ENCODE peak calls at places on chromosome 7, in five cellular contexts. One of them, this sample, is unnamed.

GRCh38 chr7:141649137-141649864 is 52.7 kb downstream of the DENND11 start:
- DNase-seq in GM19239: peak; percentile 22
- DNase-seq in activated T-helper 1 cell treated with anti-CD3 and anti-CD28 coated beads, Interleukin-12 subunit alpha, Interleukin-12 subunit beta, Interleukin-2, Interleukin-4 antibody, amounts not matched to agents 30 ng/mL and 10 ng/mL and 1 ng/mL, durations not matched to agents 14 hours and 24 hours and 36 hours: no peak
- DNase-seq in NCI-H1092 treated with DMSO at 0.1 percent for 48 hours: no peak
- DNase-seq in GM04504: no peak
- DNase-seq in this sample: no peak

GRCh38 chr7:143437568-143437967 is 5.7 kb upstream of the TAS2R60 start:
- DNase-seq in GM19239: no peak
- DNase-seq in activated T-helper 1 cell treated with anti-CD3 and anti-CD28 coated beads, Interleukin-12 subunit alpha, Interleukin-12 subunit beta, Interleukin-2, Interleukin-4 antibody, amounts not matched to agents 30 ng/mL and 10 ng/mL and 1 ng/mL, durations not matched to agents 14 hours and 24 hours and 36 hours: no peak
- DNase-seq in NCI-H1092 treated with DMSO at 0.1 percent for 48 hours: no peak
- DNase-seq in GM04504: no peak
- DNase-seq in this sample: no peak

GRCh38 chr7:55019329-55019690 is 493 bp downstream of the EGFR start:
- DNase-seq in GM19239: no peak
- DNase-seq in activated T-helper 1 cell treated with anti-CD3 and anti-CD28 coated beads, Interleukin-12 subunit alpha, Interleukin-12 subunit beta, Interleukin-2, Interleukin-4 antibody, amounts not matched to agents 30 ng/mL and 10 ng/mL and 1 ng/mL, durations not matched to agents 14 hours and 24 hours and 36 hours: no peak
- DNase-seq in NCI-H1092 treated with DMSO at 0.1 percent for 48 hours: no peak
- DNase-seq in GM04504: no peak
- DNase-seq in this sample: peak; percentile 18

GRCh38 chr7:133458688-133459087 is 205.8 kb downstream of the EXOC4 start:
- DNase-seq in GM19239: no peak
- DNase-seq in activated T-helper 1 cell treated with anti-CD3 and anti-CD28 coated beads, Interleukin-12 subunit alpha, Interleukin-12 subunit beta, Interleukin-2, Interleukin-4 antibody, amounts not matched to agents 30 ng/mL and 10 ng/mL and 1 ng/mL, durations not matched to agents 14 hours and 24 hours and 36 hours: no peak
- DNase-seq in NCI-H1092 treated with DMSO at 0.1 percent for 48 hours: no peak
- DNase-seq in GM04504: no peak
- DNase-seq in this sample: no peak

GRCh38 chr7:90709501-90710465 is 113.7 kb downstream of the CDK14 start:
- DNase-seq in GM19239: no peak
- DNase-seq in activated T-helper 1 cell treated with anti-CD3 and anti-CD28 coated beads, Interleukin-12 subunit alpha, Interleukin-12 subunit beta, Interleukin-2, Interleukin-4 antibody, amounts not matched to agents 30 ng/mL and 10 ng/mL and 1 ng/mL, durations not matched to agents 14 hours and 24 hours and 36 hours: no peak
- DNase-seq in NCI-H1092 treated with DMSO at 0.1 percent for 48 hours: peak; percentile 66
- DNase-seq in GM04504: peak; percentile 40
- DNase-seq in this sample: peak; percentile 39

GRCh38 chr7:94040254-94040653 is 36.1 kb upstream of the BET1 start:
- DNase-seq in GM19239: no peak
- DNase-seq in activated T-helper 1 cell treated with anti-CD3 and anti-CD28 coated beads, Interleukin-12 subunit alpha, Interleukin-12 subunit beta, Interleukin-2, Interleukin-4 antibody, amounts not matched to agents 30 ng/mL and 10 ng/mL and 1 ng/mL, durations not matched to agents 14 hours and 24 hours and 36 hours: no peak
- DNase-seq in NCI-H1092 treated with DMSO at 0.1 percent for 48 hours: no peak
- DNase-seq in GM04504: no peak
- DNase-seq in this sample: no peak

GRCh38 chr7:158329014-158329610 is 258.5 kb downstream of the PTPRN2 start:
- DNase-seq in GM19239: no peak
- DNase-seq in activated T-helper 1 cell treated with anti-CD3 and anti-CD28 coated beads, Interleukin-12 subunit alpha, Interleukin-12 subunit beta, Interleukin-2, Interleukin-4 antibody, amounts not matched to agents 30 ng/mL and 10 ng/mL and 1 ng/mL, durations not matched to agents 14 hours and 24 hours and 36 hours: no peak
- DNase-seq in NCI-H1092 treated with DMSO at 0.1 percent for 48 hours: no peak
- DNase-seq in GM04504: no peak
- DNase-seq in this sample: no peak

GRCh38 chr7:33646992-33647391 is 258.3 kb upstream of the BMPER start:
- DNase-seq in GM19239: no peak
- DNase-seq in activated T-helper 1 cell treated with anti-CD3 and anti-CD28 coated beads, Interleukin-12 subunit alpha, Interleukin-12 subunit beta, Interleukin-2, Interleukin-4 antibody, amounts not matched to agents 30 ng/mL and 10 ng/mL and 1 ng/mL, durations not matched to agents 14 hours and 24 hours and 36 hours: no peak
- DNase-seq in NCI-H1092 treated with DMSO at 0.1 percent for 48 hours: no peak
- DNase-seq in GM04504: no peak
- DNase-seq in this sample: no peak

GRCh38 chr7:29274156-29275017 is 79.8 kb downstream of the CHN2 start:
- DNase-seq in GM19239: no peak
- DNase-seq in activated T-helper 1 cell treated with anti-CD3 and anti-CD28 coated beads, Interleukin-12 subunit alpha, Interleukin-12 subunit beta, Interleukin-2, Interleukin-4 antibody, amounts not matched to agents 30 ng/mL and 10 ng/mL and 1 ng/mL, durations not matched to agents 14 hours and 24 hours and 36 hours: no peak
- DNase-seq in NCI-H1092 treated with DMSO at 0.1 percent for 48 hours: peak; percentile 72
- DNase-seq in GM04504: no peak
- DNase-seq in this sample: no peak

GRCh38 chr7:3955751-3956696 is 655.0 kb downstream of the SDK1 start:
- DNase-seq in GM19239: peak; percentile 33
- DNase-seq in activated T-helper 1 cell treated with anti-CD3 and anti-CD28 coated beads, Interleukin-12 subunit alpha, Interleukin-12 subunit beta, Interleukin-2, Interleukin-4 antibody, amounts not matched to agents 30 ng/mL and 10 ng/mL and 1 ng/mL, durations not matched to agents 14 hours and 24 hours and 36 hours: no peak
- DNase-seq in NCI-H1092 treated with DMSO at 0.1 percent for 48 hours: no peak
- DNase-seq in GM04504: no peak
- DNase-seq in this sample: peak; percentile 20

GRCh38 chr7:120185940-120186682 is 86.9 kb upstream of the KCND2 start:
- DNase-seq in GM19239: no peak
- DNase-seq in activated T-helper 1 cell treated with anti-CD3 and anti-CD28 coated beads, Interleukin-12 subunit alpha, Interleukin-12 subunit beta, Interleukin-2, Interleukin-4 antibody, amounts not matched to agents 30 ng/mL and 10 ng/mL and 1 ng/mL, durations not matched to agents 14 hours and 24 hours and 36 hours: no peak
- DNase-seq in NCI-H1092 treated with DMSO at 0.1 percent for 48 hours: no peak
- DNase-seq in GM04504: no peak
- DNase-seq in this sample: no peak

GRCh38 chr7:66211429-66211828 is 6.3 kb downstream of the TPST1 start:
- DNase-seq in GM19239: no peak
- DNase-seq in activated T-helper 1 cell treated with anti-CD3 and anti-CD28 coated beads, Interleukin-12 subunit alpha, Interleukin-12 subunit beta, Interleukin-2, Interleukin-4 antibody, amounts not matched to agents 30 ng/mL and 10 ng/mL and 1 ng/mL, durations not matched to agents 14 hours and 24 hours and 36 hours: no peak
- DNase-seq in NCI-H1092 treated with DMSO at 0.1 percent for 48 hours: no peak
- DNase-seq in GM04504: no peak
- DNase-seq in this sample: peak; percentile 21

GRCh38 chr7:71237945-71238344 is 106.0 kb downstream of the GALNT17 start:
- DNase-seq in GM19239: no peak
- DNase-seq in activated T-helper 1 cell treated with anti-CD3 and anti-CD28 coated beads, Interleukin-12 subunit alpha, Interleukin-12 subunit beta, Interleukin-2, Interleukin-4 antibody, amounts not matched to agents 30 ng/mL and 10 ng/mL and 1 ng/mL, durations not matched to agents 14 hours and 24 hours and 36 hours: no peak
- DNase-seq in NCI-H1092 treated with DMSO at 0.1 percent for 48 hours: no peak
- DNase-seq in GM04504: no peak
- DNase-seq in this sample: no peak

GRCh38 chr7:140610204-140611165 is 30.1 kb downstream of the DENND2A start:
- DNase-seq in GM19239: no peak
- DNase-seq in activated T-helper 1 cell treated with anti-CD3 and anti-CD28 coated beads, Interleukin-12 subunit alpha, Interleukin-12 subunit beta, Interleukin-2, Interleukin-4 antibody, amounts not matched to agents 30 ng/mL and 10 ng/mL and 1 ng/mL, durations not matched to agents 14 hours and 24 hours and 36 hours: no peak
- DNase-seq in NCI-H1092 treated with DMSO at 0.1 percent for 48 hours: no peak
- DNase-seq in GM04504: no peak
- DNase-seq in this sample: no peak

GRCh38 chr7:97346349-97346748 is 228.9 kb downstream of the SDHAF3 start:
- DNase-seq in GM19239: no peak
- DNase-seq in activated T-helper 1 cell treated with anti-CD3 and anti-CD28 coated beads, Interleukin-12 subunit alpha, Interleukin-12 subunit beta, Interleukin-2, Interleukin-4 antibody, amounts not matched to agents 30 ng/mL and 10 ng/mL and 1 ng/mL, durations not matched to agents 14 hours and 24 hours and 36 hours: no peak
- DNase-seq in NCI-H1092 treated with DMSO at 0.1 percent for 48 hours: no peak
- DNase-seq in GM04504: no peak
- DNase-seq in this sample: no peak

GRCh38 chr7:149205690-149206381 is 10.5 kb downstream of the ZNF282 start:
- DNase-seq in GM19239: no peak
- DNase-seq in activated T-helper 1 cell treated with anti-CD3 and anti-CD28 coated beads, Interleukin-12 subunit alpha, Interleukin-12 subunit beta, Interleukin-2, Interleukin-4 antibody, amounts not matched to agents 30 ng/mL and 10 ng/mL and 1 ng/mL, durations not matched to agents 14 hours and 24 hours and 36 hours: no peak
- DNase-seq in NCI-H1092 treated with DMSO at 0.1 percent for 48 hours: no peak
- DNase-seq in GM04504: no peak
- DNase-seq in this sample: no peak

GRCh38 chr7:98266840-98267239 is 14.6 kb upstream of the BRI3 start:
- DNase-seq in GM19239: no peak
- DNase-seq in activated T-helper 1 cell treated with anti-CD3 and anti-CD28 coated beads, Interleukin-12 subunit alpha, Interleukin-12 subunit beta, Interleukin-2, Interleukin-4 antibody, amounts not matched to agents 30 ng/mL and 10 ng/mL and 1 ng/mL, durations not matched to agents 14 hours and 24 hours and 36 hours: no peak
- DNase-seq in NCI-H1092 treated with DMSO at 0.1 percent for 48 hours: no peak
- DNase-seq in GM04504: no peak
- DNase-seq in this sample: no peak

GRCh38 chr7:128113839-128114238 is 82.6 kb upstream of the LRRC4 start:
- DNase-seq in GM19239: no peak
- DNase-seq in activated T-helper 1 cell treated with anti-CD3 and anti-CD28 coated beads, Interleukin-12 subunit alpha, Interleukin-12 subunit beta, Interleukin-2, Interleukin-4 antibody, amounts not matched to agents 30 ng/mL and 10 ng/mL and 1 ng/mL, durations not matched to agents 14 hours and 24 hours and 36 hours: no peak
- DNase-seq in NCI-H1092 treated with DMSO at 0.1 percent for 48 hours: no peak
- DNase-seq in GM04504: no peak
- DNase-seq in this sample: no peak

GRCh38 chr7:87874066-87874465 is 2.1 kb downstream of the SLC25A40 start:
- DNase-seq in GM19239: no peak
- DNase-seq in activated T-helper 1 cell treated with anti-CD3 and anti-CD28 coated beads, Interleukin-12 subunit alpha, Interleukin-12 subunit beta, Interleukin-2, Interleukin-4 antibody, amounts not matched to agents 30 ng/mL and 10 ng/mL and 1 ng/mL, durations not matched to agents 14 hours and 24 hours and 36 hours: no peak
- DNase-seq in NCI-H1092 treated with DMSO at 0.1 percent for 48 hours: no peak
- DNase-seq in GM04504: no peak
- DNase-seq in this sample: no peak

GRCh38 chr7:51141451-51141971 is 175.1 kb downstream of the COBL start:
- DNase-seq in GM19239: no peak
- DNase-seq in activated T-helper 1 cell treated with anti-CD3 and anti-CD28 coated beads, Interleukin-12 subunit alpha, Interleukin-12 subunit beta, Interleukin-2, Interleukin-4 antibody, amounts not matched to agents 30 ng/mL and 10 ng/mL and 1 ng/mL, durations not matched to agents 14 hours and 24 hours and 36 hours: no peak
- DNase-seq in NCI-H1092 treated with DMSO at 0.1 percent for 48 hours: peak; percentile 37
- DNase-seq in GM04504: peak; percentile 15
- DNase-seq in this sample: peak; percentile 43

GRCh38 chr7:22427855-22428254 is 70.9 kb upstream of the RAPGEF5 start:
- DNase-seq in GM19239: no peak
- DNase-seq in activated T-helper 1 cell treated with anti-CD3 and anti-CD28 coated beads, Interleukin-12 subunit alpha, Interleukin-12 subunit beta, Interleukin-2, Interleukin-4 antibody, amounts not matched to agents 30 ng/mL and 10 ng/mL and 1 ng/mL, durations not matched to agents 14 hours and 24 hours and 36 hours: no peak
- DNase-seq in NCI-H1092 treated with DMSO at 0.1 percent for 48 hours: no peak
- DNase-seq in GM04504: no peak
- DNase-seq in this sample: no peak

GRCh38 chr7:150801242-150801945 is 825 bp downstream of the TMEM176A start:
- DNase-seq in GM19239: no peak
- DNase-seq in activated T-helper 1 cell treated with anti-CD3 and anti-CD28 coated beads, Interleukin-12 subunit alpha, Interleukin-12 subunit beta, Interleukin-2, Interleukin-4 antibody, amounts not matched to agents 30 ng/mL and 10 ng/mL and 1 ng/mL, durations not matched to agents 14 hours and 24 hours and 36 hours: no peak
- DNase-seq in NCI-H1092 treated with DMSO at 0.1 percent for 48 hours: no peak
- DNase-seq in GM04504: no peak
- DNase-seq in this sample: no peak

GRCh38 chr7:135168001-135168400 is 2.5 kb downstream of the CYREN start:
- DNase-seq in GM19239: no peak
- DNase-seq in activated T-helper 1 cell treated with anti-CD3 and anti-CD28 coated beads, Interleukin-12 subunit alpha, Interleukin-12 subunit beta, Interleukin-2, Interleukin-4 antibody, amounts not matched to agents 30 ng/mL and 10 ng/mL and 1 ng/mL, durations not matched to agents 14 hours and 24 hours and 36 hours: no peak
- DNase-seq in NCI-H1092 treated with DMSO at 0.1 percent for 48 hours: no peak
- DNase-seq in GM04504: no peak
- DNase-seq in this sample: no peak

GRCh38 chr7:65307651-65308299 is 65.9 kb upstream of the ZNF92 start:
- DNase-seq in GM19239: peak; percentile 21
- DNase-seq in activated T-helper 1 cell treated with anti-CD3 and anti-CD28 coated beads, Interleukin-12 subunit alpha, Interleukin-12 subunit beta, Interleukin-2, Interleukin-4 antibody, amounts not matched to agents 30 ng/mL and 10 ng/mL and 1 ng/mL, durations not matched to agents 14 hours and 24 hours and 36 hours: no peak
- DNase-seq in NCI-H1092 treated with DMSO at 0.1 percent for 48 hours: peak; percentile 80
- DNase-seq in GM04504: peak; percentile 17
- DNase-seq in this sample: peak; percentile 45

GRCh38 chr7:137953043-137953691 is 48.7 kb downstream of the CREB3L2 start:
- DNase-seq in GM19239: no peak
- DNase-seq in activated T-helper 1 cell treated with anti-CD3 and anti-CD28 coated beads, Interleukin-12 subunit alpha, Interleukin-12 subunit beta, Interleukin-2, Interleukin-4 antibody, amounts not matched to agents 30 ng/mL and 10 ng/mL and 1 ng/mL, durations not matched to agents 14 hours and 24 hours and 36 hours: no peak
- DNase-seq in NCI-H1092 treated with DMSO at 0.1 percent for 48 hours: no peak
- DNase-seq in GM04504: peak; percentile 73
- DNase-seq in this sample: no peak

GRCh38 chr7:20407585-20408466 is 77.1 kb downstream of the ITGB8 start:
- DNase-seq in GM19239: no peak
- DNase-seq in activated T-helper 1 cell treated with anti-CD3 and anti-CD28 coated beads, Interleukin-12 subunit alpha, Interleukin-12 subunit beta, Interleukin-2, Interleukin-4 antibody, amounts not matched to agents 30 ng/mL and 10 ng/mL and 1 ng/mL, durations not matched to agents 14 hours and 24 hours and 36 hours: no peak
- DNase-seq in NCI-H1092 treated with DMSO at 0.1 percent for 48 hours: peak; percentile 93
- DNase-seq in GM04504: peak; percentile 10
- DNase-seq in this sample: peak; percentile 12

GRCh38 chr7:159144756-159145543 is at the start of gene VIPR2:
- DNase-seq in GM19239: no peak
- DNase-seq in activated T-helper 1 cell treated with anti-CD3 and anti-CD28 coated beads, Interleukin-12 subunit alpha, Interleukin-12 subunit beta, Interleukin-2, Interleukin-4 antibody, amounts not matched to agents 30 ng/mL and 10 ng/mL and 1 ng/mL, durations not matched to agents 14 hours and 24 hours and 36 hours: no peak
- DNase-seq in NCI-H1092 treated with DMSO at 0.1 percent for 48 hours: no peak
- DNase-seq in GM04504: no peak
- DNase-seq in this sample: no peak

GRCh38 chr7:24757799-24758275 is 573 bp upstream of the GSDME start:
- DNase-seq in GM19239: no peak
- DNase-seq in activated T-helper 1 cell treated with anti-CD3 and anti-CD28 coated beads, Interleukin-12 subunit alpha, Interleukin-12 subunit beta, Interleukin-2, Interleukin-4 antibody, amounts not matched to agents 30 ng/mL and 10 ng/mL and 1 ng/mL, durations not matched to agents 14 hours and 24 hours and 36 hours: no peak
- DNase-seq in NCI-H1092 treated with DMSO at 0.1 percent for 48 hours: no peak
- DNase-seq in GM04504: no peak
- DNase-seq in this sample: peak; percentile 11

GRCh38 chr7:96311967-96312366 is 9.9 kb downstream of the SLC25A13 start:
- DNase-seq in GM19239: no peak
- DNase-seq in activated T-helper 1 cell treated with anti-CD3 and anti-CD28 coated beads, Interleukin-12 subunit alpha, Interleukin-12 subunit beta, Interleukin-2, Interleukin-4 antibody, amounts not matched to agents 30 ng/mL and 10 ng/mL and 1 ng/mL, durations not matched to agents 14 hours and 24 hours and 36 hours: no peak
- DNase-seq in NCI-H1092 treated with DMSO at 0.1 percent for 48 hours: no peak
- DNase-seq in GM04504: no peak
- DNase-seq in this sample: no peak

GRCh38 chr7:114021135-114021534 is 102.3 kb upstream of the PPP1R3A start:
- DNase-seq in GM19239: no peak
- DNase-seq in activated T-helper 1 cell treated with anti-CD3 and anti-CD28 coated beads, Interleukin-12 subunit alpha, Interleukin-12 subunit beta, Interleukin-2, Interleukin-4 antibody, amounts not matched to agents 30 ng/mL and 10 ng/mL and 1 ng/mL, durations not matched to agents 14 hours and 24 hours and 36 hours: no peak
- DNase-seq in NCI-H1092 treated with DMSO at 0.1 percent for 48 hours: no peak
- DNase-seq in GM04504: no peak
- DNase-seq in this sample: no peak

GRCh38 chr7:70808876-70809275 is 323.1 kb upstream of the GALNT17 start:
- DNase-seq in GM19239: no peak
- DNase-seq in activated T-helper 1 cell treated with anti-CD3 and anti-CD28 coated beads, Interleukin-12 subunit alpha, Interleukin-12 subunit beta, Interleukin-2, Interleukin-4 antibody, amounts not matched to agents 30 ng/mL and 10 ng/mL and 1 ng/mL, durations not matched to agents 14 hours and 24 hours and 36 hours: no peak
- DNase-seq in NCI-H1092 treated with DMSO at 0.1 percent for 48 hours: no peak
- DNase-seq in GM04504: no peak
- DNase-seq in this sample: no peak

GRCh38 chr7:45081670-45081974 is 7.1 kb downstream of the NACAD start:
- DNase-seq in GM19239: no peak
- DNase-seq in activated T-helper 1 cell treated with anti-CD3 and anti-CD28 coated beads, Interleukin-12 subunit alpha, Interleukin-12 subunit beta, Interleukin-2, Interleukin-4 antibody, amounts not matched to agents 30 ng/mL and 10 ng/mL and 1 ng/mL, durations not matched to agents 14 hours and 24 hours and 36 hours: no peak
- DNase-seq in NCI-H1092 treated with DMSO at 0.1 percent for 48 hours: no peak
- DNase-seq in GM04504: no peak
- DNase-seq in this sample: no peak

GRCh38 chr7:594212-594913 is 74.7 kb upstream of the PDGFA start:
- DNase-seq in GM19239: no peak
- DNase-seq in activated T-helper 1 cell treated with anti-CD3 and anti-CD28 coated beads, Interleukin-12 subunit alpha, Interleukin-12 subunit beta, Interleukin-2, Interleukin-4 antibody, amounts not matched to agents 30 ng/mL and 10 ng/mL and 1 ng/mL, durations not matched to agents 14 hours and 24 hours and 36 hours: no peak
- DNase-seq in NCI-H1092 treated with DMSO at 0.1 percent for 48 hours: no peak
- DNase-seq in GM04504: no peak
- DNase-seq in this sample: no peak

GRCh38 chr7:65239707-65240352 is 133.8 kb upstream of the ZNF92 start:
- DNase-seq in GM19239: no peak
- DNase-seq in activated T-helper 1 cell treated with anti-CD3 and anti-CD28 coated beads, Interleukin-12 subunit alpha, Interleukin-12 subunit beta, Interleukin-2, Interleukin-4 antibody, amounts not matched to agents 30 ng/mL and 10 ng/mL and 1 ng/mL, durations not matched to agents 14 hours and 24 hours and 36 hours: no peak
- DNase-seq in NCI-H1092 treated with DMSO at 0.1 percent for 48 hours: peak; percentile 26
- DNase-seq in GM04504: no peak
- DNase-seq in this sample: peak; percentile 2

GRCh38 chr7:156503195-156503594 is 137.4 kb upstream of the RNF32 start:
- DNase-seq in GM19239: no peak
- DNase-seq in activated T-helper 1 cell treated with anti-CD3 and anti-CD28 coated beads, Interleukin-12 subunit alpha, Interleukin-12 subunit beta, Interleukin-2, Interleukin-4 antibody, amounts not matched to agents 30 ng/mL and 10 ng/mL and 1 ng/mL, durations not matched to agents 14 hours and 24 hours and 36 hours: no peak
- DNase-seq in NCI-H1092 treated with DMSO at 0.1 percent for 48 hours: no peak
- DNase-seq in GM04504: no peak
- DNase-seq in this sample: no peak

GRCh38 chr7:16918288-16918895 is 36.6 kb upstream of the AGR3 start:
- DNase-seq in GM19239: no peak
- DNase-seq in activated T-helper 1 cell treated with anti-CD3 and anti-CD28 coated beads, Interleukin-12 subunit alpha, Interleukin-12 subunit beta, Interleukin-2, Interleukin-4 antibody, amounts not matched to agents 30 ng/mL and 10 ng/mL and 1 ng/mL, durations not matched to agents 14 hours and 24 hours and 36 hours: no peak
- DNase-seq in NCI-H1092 treated with DMSO at 0.1 percent for 48 hours: peak; percentile 45
- DNase-seq in GM04504: no peak
- DNase-seq in this sample: no peak

GRCh38 chr7:156156734-156157408 is 344.6 kb upstream of the SHH start:
- DNase-seq in GM19239: no peak
- DNase-seq in activated T-helper 1 cell treated with anti-CD3 and anti-CD28 coated beads, Interleukin-12 subunit alpha, Interleukin-12 subunit beta, Interleukin-2, Interleukin-4 antibody, amounts not matched to agents 30 ng/mL and 10 ng/mL and 1 ng/mL, durations not matched to agents 14 hours and 24 hours and 36 hours: no peak
- DNase-seq in NCI-H1092 treated with DMSO at 0.1 percent for 48 hours: peak; percentile 53
- DNase-seq in GM04504: no peak
- DNase-seq in this sample: peak; percentile 16

GRCh38 chr7:47611045-47611511 is 29.2 kb upstream of the TNS3 start:
- DNase-seq in GM19239: no peak
- DNase-seq in activated T-helper 1 cell treated with anti-CD3 and anti-CD28 coated beads, Interleukin-12 subunit alpha, Interleukin-12 subunit beta, Interleukin-2, Interleukin-4 antibody, amounts not matched to agents 30 ng/mL and 10 ng/mL and 1 ng/mL, durations not matched to agents 14 hours and 24 hours and 36 hours: no peak
- DNase-seq in NCI-H1092 treated with DMSO at 0.1 percent for 48 hours: peak; percentile 54
- DNase-seq in GM04504: no peak
- DNase-seq in this sample: no peak